ENCODE peak calls at places on chromosomes 2 and 18, in four cellular contexts. W is COR-L47, H is amygdala, M is dermis blood vessel endothelial cell. Q is an unnamed sample.

GRCh38 chr18:65938592-65939372 is 188.0 kb downstream of the CDH7 start:
- DNase-seq in W (peak; percentile 64), H (no peak), M (peak; percentile 0), Q (no peak)

GRCh38 chr2:6800553-6800952 is 65.2 kb downstream of the CMPK2 start:
- DNase-seq in W (no peak), H (no peak), M (no peak), Q (no peak)

GRCh38 chr2:25740810-25741381 is 67.5 kb upstream of the DTNB start:
- DNase-seq in W (no peak), H (no peak), M (no peak), Q (no peak)

GRCh38 chr2:207095963-207096362 is 69.8 kb downstream of the KLF7 start:
- DNase-seq in W (no peak), H (no peak), M (no peak), Q (no peak)

GRCh38 chr2:119694994-119695521 is 16.1 kb downstream of the TMEM177 start:
- DNase-seq in W (no peak), H (peak; percentile 31), M (no peak), Q (no peak)

GRCh38 chr18:23844991-23845680 is 155.9 kb downstream of the LAMA3 start:
- DNase-seq in W (no peak), H (no peak), M (no peak), Q (no peak)

GRCh38 chr2:240926516-240927389 is 20.6 kb downstream of the CROCC2 start:
- DNase-seq in W (no peak), H (no peak), M (no peak), Q (no peak)

GRCh38 chr2:117858892-117859531 is 44.5 kb downstream of the DDX18 start:
- DNase-seq in W (no peak), H (no peak), M (no peak), Q (no peak)

GRCh38 chr2:62441824-62442223 is 64.2 kb downstream of the TMEM17 start:
- DNase-seq in W (no peak), H (no peak), M (no peak), Q (no peak)

GRCh38 chr2:101580528-101580927 is 105.6 kb upstream of the RFX8 start:
- DNase-seq in W (no peak), H (no peak), M (no peak), Q (no peak)

GRCh38 chr18:28159055-28159454 is 17.9 kb downstream of the CDH2 start:
- DNase-seq in W (peak; percentile 56), H (no peak), M (peak; percentile 41), Q (no peak)